ENCODE peak calls at places on chromosome 22, in eight cellular contexts. X is A549, G is GM12878, I is K562, N is HCT116, T is H1, K is HepG2, B is SK-N-SH. C is an unnamed sample.

GRCh38 chr22:30245181-30245984 is 1.2 kb downstream of the LIF start:
- DNase-seq in X (no peak), G (no peak), I (no peak), N (no peak), T (no peak), K (peak; percentile 35), B (no peak), C (no peak)

GRCh38 chr22:27397948-27398330 is 403.6 kb downstream of the MN1 start:
- DNase-seq in X (no peak), G (no peak), I (no peak), N (no peak), T (no peak), K (no peak), B (no peak), C (peak; percentile 50)

GRCh38 chr22:26767351-26767970 is 110.1 kb downstream of the MIAT start:
- DNase-seq in X (no peak), G (no peak), I (no peak), N (no peak), T (no peak), K (no peak), B (no peak), C (no peak)

GRCh38 chr22:33842421-33843094 is 77.7 kb downstream of the LARGE1 start:
- DNase-seq in X (no peak), G (no peak), I (no peak), N (no peak), T (no peak), K (no peak), B (no peak), C (no peak)

GRCh38 chr22:42299586-42300285 is 29.3 kb upstream of the TCF20 start:
- DNase-seq in X (no peak), G (no peak), I (peak; percentile 63), N (no peak), T (no peak), K (no peak), B (no peak), C (no peak)

GRCh38 chr22:28773461-28773867 is 969 bp downstream of the CCDC117 start:
- DNase-seq in X (peak; percentile 8), G (peak; percentile 60), I (no peak), N (no peak), T (no peak), K (no peak), B (no peak), C (peak; percentile 69)

GRCh38 chr22:37510046-37510445 is 9.2 kb downstream of the CARD10 start:
- DNase-seq in X (no peak), G (no peak), I (no peak), N (no peak), T (no peak), K (no peak), B (no peak), C (no peak)

GRCh38 chr22:24009227-24010017 is 1.7 kb upstream of the CABIN1 start:
- DNase-seq in X (no peak), G (no peak), I (no peak), N (no peak), T (no peak), K (peak; percentile 97), B (no peak), C (no peak)

GRCh38 chr22:29215012-29215860 is 9.5 kb downstream of the EMID1 start:
- DNase-seq in X (no peak), G (no peak), I (no peak), N (no peak), T (no peak), K (no peak), B (peak; percentile 3), C (no peak)

GRCh38 chr22:44839061-44839460 is 86.7 kb downstream of the ARHGAP8 start:
- DNase-seq in X (no peak), G (no peak), I (no peak), N (no peak), T (no peak), K (no peak), B (no peak), C (no peak)

DNA sequence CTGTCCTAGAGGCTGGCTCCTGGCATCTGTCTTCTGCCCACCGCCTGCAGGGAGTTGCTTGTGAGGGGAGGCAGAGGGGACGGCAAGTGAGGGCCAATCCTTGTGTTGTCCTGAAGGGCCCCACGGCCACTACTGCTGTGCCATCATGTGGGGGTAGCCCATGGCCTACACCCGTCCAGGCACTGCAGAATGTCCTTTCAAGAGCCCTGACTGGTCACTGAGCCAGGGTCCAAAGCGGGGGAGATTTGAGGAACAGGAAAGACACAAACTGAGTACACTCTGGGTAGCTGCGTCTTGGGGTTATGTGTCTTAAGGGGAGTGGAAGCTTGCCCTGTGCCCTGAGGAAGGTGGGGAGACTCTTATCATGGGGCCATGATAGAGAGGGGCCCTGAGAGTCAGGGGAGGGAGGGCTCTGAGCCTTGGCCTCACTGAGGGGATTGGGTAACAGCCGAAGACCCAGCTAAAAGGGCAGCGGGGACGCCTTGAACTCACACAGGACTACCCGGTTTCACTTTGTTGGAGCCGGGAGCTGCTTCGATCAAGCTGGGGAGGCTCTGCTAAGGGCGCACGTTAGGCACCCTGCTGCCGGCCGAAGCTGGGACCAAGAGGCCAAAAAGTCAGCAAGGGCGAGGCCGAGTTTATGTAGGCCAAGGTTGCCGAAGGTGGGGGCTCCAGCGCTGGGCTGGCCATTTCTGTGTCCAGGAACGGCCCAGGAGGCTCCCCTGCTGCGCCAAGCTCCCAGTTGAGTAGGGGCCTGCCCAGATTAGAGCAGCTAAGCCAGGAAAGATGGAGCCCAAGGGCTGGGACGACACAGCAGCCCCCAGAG is 1.9 kb downstream of the TBX1 start:
- DNase-seq in X (no peak), G (no peak), I (no peak), N (no peak), T (peak; percentile 74), K (no peak), B (no peak), C (no peak)
- TF ChIP-seq RAD21 in X (no peak), G (no peak), I (no peak), N (no peak), T (no peak), K (no peak), B (no peak), C (no peak)

DNA sequence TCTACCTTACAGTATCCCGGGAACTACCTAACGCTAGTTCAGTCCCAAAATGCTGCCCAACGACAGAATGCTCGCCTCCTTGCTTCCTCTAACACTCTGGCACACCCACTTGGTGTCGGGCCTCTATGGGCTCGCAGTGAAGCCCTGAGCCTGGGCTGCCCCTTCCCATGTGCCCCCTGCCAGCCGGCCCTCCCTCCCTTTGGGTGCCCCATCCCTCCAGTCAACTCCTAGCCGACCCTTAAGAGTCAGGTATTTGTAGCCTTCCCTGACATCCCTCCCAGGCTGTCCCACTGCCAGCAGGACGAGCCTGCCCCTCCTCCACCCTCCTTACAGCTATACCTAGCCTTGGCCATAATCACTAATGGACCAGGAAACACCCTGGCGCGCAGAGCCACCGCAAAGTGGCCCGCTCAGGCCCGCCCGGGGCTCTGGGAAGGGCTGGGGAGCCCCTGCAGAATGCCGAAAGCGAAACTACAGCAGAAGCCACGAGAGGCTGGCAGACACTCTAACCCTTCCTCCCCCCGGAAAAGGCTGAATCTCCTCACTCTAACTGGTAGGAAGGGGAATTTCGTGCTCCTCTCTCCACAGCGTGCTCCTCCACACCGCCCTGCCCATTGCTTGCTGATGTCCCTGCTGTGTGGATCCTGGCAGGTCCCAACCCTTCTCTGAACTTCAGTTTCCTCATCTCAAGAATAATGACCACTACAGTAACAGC is 8.2 kb downstream of the CBX7 start:
- DNase-seq in X (no peak), G (peak; percentile 56), I (no peak), N (no peak), T (no peak), K (no peak), B (no peak), C (peak; percentile 30)
- TF ChIP-seq RAD21 in X (no peak), G (no peak), I (no peak), N (no peak), T (no peak), K (no peak), B (no peak), C (no peak)

GRCh38 chr22:36077261-36077660 is 48.6 kb upstream of the RBFOX2 start:
- DNase-seq in X (no peak), G (no peak), I (no peak), N (no peak), T (no peak), K (no peak), B (peak; percentile 27), C (peak; percentile 29)

GRCh38 chr22:36079041-36079440 is 50.4 kb upstream of the RBFOX2 start:
- DNase-seq in X (no peak), G (no peak), I (no peak), N (no peak), T (no peak), K (no peak), B (peak; percentile 48), C (no peak)

GRCh38 chr22:36075230-36075629 is 46.6 kb upstream of the RBFOX2 start:
- DNase-seq in X (no peak), G (no peak), I (no peak), N (no peak), T (no peak), K (no peak), B (no peak), C (no peak)

GRCh38 chr22:36073476-36073875 is 44.9 kb upstream of the RBFOX2 start:
- DNase-seq in X (no peak), G (no peak), I (no peak), N (no peak), T (no peak), K (no peak), B (no peak), C (peak; percentile 43)

DNA sequence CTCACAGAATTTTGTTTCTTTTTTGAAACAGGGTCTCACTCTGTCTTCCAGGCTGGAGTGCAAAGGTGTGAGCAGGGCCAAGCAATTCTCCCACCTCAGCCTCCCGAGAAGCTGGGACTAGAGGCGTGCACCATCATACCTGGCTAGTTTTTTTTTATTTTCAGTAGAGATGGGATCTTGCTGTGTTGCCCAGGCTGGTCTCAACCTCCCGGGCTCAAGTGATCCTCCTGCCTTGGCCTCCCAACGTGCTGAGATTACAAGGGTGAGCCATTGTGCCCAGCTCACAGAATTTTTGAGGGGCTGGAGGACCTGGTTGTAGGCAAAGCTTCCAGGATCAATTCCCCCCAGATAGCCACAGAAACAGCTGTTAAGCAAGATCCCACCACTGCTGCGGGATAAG is 47.1 kb upstream of the RBFOX2 start:
- DNase-seq in X (no peak), G (no peak), I (no peak), N (no peak), T (no peak), K (no peak), B (no peak), C (no peak)
- TF ChIP-seq RAD21 in X (no peak), G (no peak), I (no peak), N (no peak), T (no peak), K (no peak), B (no peak), C (no peak)

GRCh38 chr22:49086181-49086580 is 741.5 kb downstream of the BRD1 start:
- DNase-seq in X (no peak), G (no peak), I (no peak), N (no peak), T (no peak), K (no peak), B (no peak), C (no peak)

GRCh38 chr22:49086606-49087157 is 741.0 kb downstream of the BRD1 start:
- DNase-seq in X (no peak), G (no peak), I (no peak), N (no peak), T (no peak), K (no peak), B (no peak), C (no peak)

GRCh38 chr22:49087163-49087562 is 740.5 kb downstream of the BRD1 start:
- DNase-seq in X (no peak), G (no peak), I (no peak), N (no peak), T (no peak), K (no peak), B (no peak), C (no peak)

GRCh38 chr22:49088801-49089791 is 738.6 kb downstream of the BRD1 start:
- DNase-seq in X (no peak), G (no peak), I (no peak), N (no peak), T (no peak), K (no peak), B (no peak), C (no peak)

GRCh38 chr22:49087716-49088660 is 739.7 kb downstream of the BRD1 start:
- DNase-seq in X (no peak), G (no peak), I (no peak), N (no peak), T (no peak), K (no peak), B (no peak), C (no peak)
- TF ChIP-seq RAD21 in X (no peak), G (no peak), I (no peak), N (no peak), T (no peak), K (no peak), B (no peak), C (no peak)